ENCODE peak calls at places on chromosomes 3 and 15, in six cellular contexts. H is KBM-7, I is HuH-7.5, K is foreskin keratinocyte, L is aorta, S is hippocampal formation. M is an unnamed sample.
A peak's percentile ranks its signal among the peaks of the same experiment; 100 is the strongest.

GRCh38 chr15:77535845-77536244 is 96.9 kb downstream of the LINGO1 start:
- DNase-seq in H (no peak), K (no peak), I (no peak), S (no peak), L (peak; percentile 18), M (no peak)

GRCh38 chr3:66312039-66312438 is 91.2 kb downstream of the SLC25A26 start:
- DNase-seq in I (no peak), L (no peak), H (no peak), K (no peak), S (no peak), M (no peak)

GRCh38 chr15:74402873-74403589 is 30.7 kb downstream of the SEMA7A start:
- DNase-seq in H (peak; percentile 92), K (no peak), I (no peak), L (peak; percentile 63), S (peak; percentile 15), M (peak; percentile 61)

GRCh38 chr3:25096536-25096935 is 331.5 kb upstream of the RARB start:
- DNase-seq in K (no peak), L (no peak), S (no peak), I (no peak), H (no peak), M (no peak)

GRCh38 chr3:190339130-190339529 is 16.9 kb upstream of the CLDN1 start:
- DNase-seq in L (no peak), S (no peak), K (no peak), H (no peak), I (no peak), M (no peak)

GRCh38 chr15:78944669-78945407 is at the start of gene CTSH:
- DNase-seq in H (peak; percentile 51), I (peak; percentile 89), S (peak; percentile 60), K (no peak), L (peak; percentile 88), M (peak; percentile 89)

GRCh38 chr15:29050870-29051269 is 165.1 kb downstream of the APBA2 start:
- DNase-seq in S (no peak), H (no peak), L (no peak), I (no peak), K (no peak), M (no peak)

GRCh38 chr3:13076255-13076654 is 3.0 kb upstream of the IQSEC1 start:
- DNase-seq in I (no peak), S (no peak), H (no peak), K (no peak), L (no peak), M (no peak)

GRCh38 chr3:141384157-141384556 is 15.9 kb downstream of the ZBTB38 start:
- DNase-seq in H (no peak), K (no peak), I (no peak), L (no peak), S (no peak), M (no peak)

GRCh38 chr15:64699767-64700388 is 75.5 kb downstream of the RBPMS2 start:
- DNase-seq in H (no peak), K (no peak), I (no peak), S (peak; percentile 40), L (peak; percentile 55), M (peak; percentile 70)

GRCh38 chr3:49869525-49870126 is at the start of gene CAMKV:
- DNase-seq in I (peak; percentile 51), H (peak; percentile 58), S (no peak), K (no peak), L (no peak), M (no peak)

GRCh38 chr3:16801223-16801622 is 83.5 kb upstream of the PLCL2 start:
- DNase-seq in L (no peak), S (no peak), H (peak; percentile 83), I (no peak), K (no peak), M (no peak)

GRCh38 chr15:80559320-80559693 is 135.8 kb upstream of the ABHD17C start:
- DNase-seq in H (no peak), K (no peak), I (no peak), L (no peak), S (no peak), M (no peak)

GRCh38 chr15:59176653-59177444 is 29.8 kb upstream of the LDHAL6B start:
- DNase-seq in K (no peak), H (no peak), L (no peak), S (no peak), I (no peak), M (no peak)

GRCh38 chr15:26235148-26235769 is 372.1 kb upstream of the ATP10A start:
- DNase-seq in K (no peak), S (no peak), H (no peak), L (no peak), I (no peak), M (no peak)

GRCh38 chr3:115885621-115886020 is 262.3 kb downstream of the GAP43 start:
- DNase-seq in L (no peak), K (no peak), S (no peak), H (peak; percentile 14), I (no peak), M (no peak)

GRCh38 chr3:4949659-4950058 is 29.6 kb upstream of the BHLHE40 start:
- DNase-seq in K (no peak), S (no peak), L (no peak), H (no peak), I (no peak), M (no peak)

M was measured in Right ventricle myocardium superior.